ENCODE peak calls at places on chromosomes 5 and 9, in ten cellular contexts. Z, M, V, E, Q, L, I, Y, D and O are unnamed samples. For H3K4me1, the result is how much of the 10 kb centered on the place peaks cover.

GRCh38 chr9:5388026-5388806 is 48.5 kb upstream of the RLN1 start:
- DNase-seq in Q (no peak), I (no peak), Z (no peak), E (no peak), L (no peak), D (no peak), M (no peak), Y (no peak), V (no peak), O (no peak)

GRCh38 chr9:84953797-84954695 is 284.5 kb downstream of the NTRK2 start:
- DNase-seq in Y (peak), D (peak), L (peak), I (peak), Q (peak), E (peak), M (peak), Z (peak), V (no peak), O (peak)

GRCh38 chr5:151825445-151825844 is 53.7 kb downstream of the G3BP1 start:
- DNase-seq in Z (peak), Q (peak), D (peak), V (peak), L (peak), Y (peak), I (peak), E (no peak), M (peak), O (peak)

GRCh38 chr5:143932584-143932983 is 120.6 kb downstream of the HMHB1 start:
- DNase-seq in D (no peak), V (no peak), I (no peak), Z (no peak), M (no peak), Q (no peak), L (no peak), Y (no peak), E (no peak), O (no peak)

GRCh38 chr9:88803551-88804288 is 187.5 kb upstream of the S1PR3 start:
- DNase-seq in I (no peak), V (no peak), D (no peak), E (no peak), L (no peak), Y (peak), Z (no peak), M (no peak), Q (peak), O (no peak)

GRCh38 chr5:31908396-31908795 is 265.7 kb downstream of the GOLPH3 start:
- DNase-seq in Q (no peak), I (no peak), L (no peak), M (no peak), V (no peak), Y (no peak), E (no peak), Z (no peak), D (no peak), O (no peak)

GRCh38 chr5:135543151-135543818 is 7.5 kb upstream of the NEUROG1 start:
- DNase-seq in I (no peak), Z (no peak), L (no peak), Q (no peak), Y (no peak), D (no peak), E (peak), V (no peak), M (no peak), O (no peak)

GRCh38 chr5:146130440-146131045 is 25.2 kb upstream of the PLAC8L1 start:
- DNase-seq in E (no peak), D (no peak), Q (peak), Z (no peak), Y (no peak), M (no peak), L (peak), V (no peak), I (no peak), O (no peak)

GRCh38 chr5:127988149-127988755 is 95.3 kb upstream of the SLC12A2 start:
- DNase-seq in Q (peak), Z (no peak), M (no peak), L (peak), D (no peak), V (no peak), E (no peak), Y (no peak), I (no peak), O (no peak)

GRCh38 chr9:102521097-102521755 is 473.9 kb upstream of the CYLC2 start:
- DNase-seq in Y (no peak), L (no peak), Z (no peak), E (no peak), V (no peak), I (no peak), Q (no peak), D (no peak), M (no peak), O (no peak)

GRCh38 chr5:39171647-39172046 is 47.7 kb downstream of the FYB1 start:
- DNase-seq in Z (no peak), I (no peak), D (no peak), V (no peak), Y (no peak), Q (no peak), M (no peak), L (no peak), E (no peak), O (no peak)
- H3K4me1 ChIP-seq in Z (under half), I (under half), D (under half), V (under half), Y (under half), Q (under half), M (under half), L (under half), E (under half), O (under half)

GRCh38 chr9:128651798-128652197 is 4.8 kb downstream of the DYNC2I2 start:
- DNase-seq in I (no peak), Z (no peak), Y (no peak), D (no peak), E (no peak), M (no peak), Q (no peak), L (no peak), V (no peak), O (no peak)

GRCh38 chr9:128657344-128657704 is 677 bp upstream of the DYNC2I2 start:
- DNase-seq in V (no peak), Z (no peak), L (no peak), D (no peak), E (no peak), I (no peak), M (no peak), Q (no peak), Y (no peak), O (no peak)

GRCh38 chr9:128654481-128654880 is 2.2 kb downstream of the DYNC2I2 start:
- DNase-seq in D (no peak), Z (no peak), Y (no peak), V (no peak), Q (no peak), E (no peak), I (no peak), L (no peak), M (no peak), O (no peak)

GRCh38 chr9:128656416-128657343 is at the start of gene DYNC2I2:
- DNase-seq in E (peak), Y (peak), Q (peak), L (peak), Z (peak), M (peak), D (peak), I (peak), V (peak), O (peak)

GRCh38 chr9:128653941-128654340 is 2.7 kb downstream of the DYNC2I2 start:
- DNase-seq in M (no peak), Q (no peak), D (no peak), Y (no peak), V (no peak), L (no peak), I (no peak), Z (no peak), E (no peak), O (no peak)
- TF ChIP-seq POLR2AphosphoS5 in M (no peak), Q (no peak), D (no peak), Y (no peak), V (no peak), L (no peak), I (no peak), Z (no peak), E (no peak), O (no peak)

GRCh38 chr9:114174876-114175771 is 19.8 kb downstream of the COL27A1 start:
- DNase-seq in E (no peak), V (no peak), I (no peak), L (peak), Q (no peak), M (peak), D (no peak), Z (peak), Y (peak), O (no peak)
- TF ChIP-seq EP300 in E (no peak), V (no peak), I (no peak), L (peak), Q (no peak), M (no peak), D (no peak), Z (no peak), Y (no peak), O (no peak)

GRCh38 chr5:160837211-160837610 is 14.8 kb downstream of the ATP10B start:
- DNase-seq in L (no peak), V (no peak), M (no peak), I (no peak), Q (no peak), Z (no peak), D (no peak), E (no peak), Y (no peak), O (no peak)
- H3K4me1 ChIP-seq in L (under half), V (under half), M (under half), I (under half), Q (under half), Z (under half), D (under half), E (under half), Y (under half), O (under half)

GRCh38 chr5:158968160-158968559 is 131.6 kb downstream of the EBF1 start:
- DNase-seq in D (no peak), I (no peak), Y (no peak), M (no peak), Q (no peak), Z (no peak), E (no peak), V (no peak), L (no peak), O (no peak)
- TF ChIP-seq POLR2AphosphoS5 in D (no peak), I (no peak), Y (no peak), M (no peak), Q (no peak), Z (no peak), E (no peak), V (no peak), L (no peak), O (no peak)

DNA sequence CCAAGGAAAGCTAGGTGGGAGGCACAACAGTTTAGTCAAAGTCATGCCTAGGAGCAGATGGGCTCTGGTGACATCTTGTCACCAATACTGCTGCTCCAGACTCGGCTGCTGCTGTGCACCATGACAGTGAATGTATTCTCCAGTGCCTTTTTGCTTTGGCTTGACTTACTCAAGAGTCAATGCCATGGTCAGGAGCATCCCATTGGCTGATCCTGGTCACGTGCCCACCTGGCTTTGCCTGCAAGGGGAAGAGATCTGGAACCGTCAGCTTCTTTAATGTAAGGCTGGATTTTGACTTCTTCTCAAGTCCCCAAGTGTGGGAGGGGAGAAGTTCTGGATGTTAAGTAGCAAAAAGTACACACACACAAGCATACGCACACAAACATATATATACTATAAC is 19.9 kb upstream of the MUSK start:
- DNase-seq in Y (no peak), D (no peak), Q (peak), I (no peak), V (no peak), L (no peak), Z (no peak), M (no peak), E (no peak), O (no peak)
- TF ChIP-seq EP300 in Y (no peak), D (no peak), Q (no peak), I (no peak), V (no peak), L (no peak), Z (no peak), M (no peak), E (no peak), O (no peak)

GRCh38 chr5:38527475-38527874 is 29.0 kb downstream of the LIFR start:
- DNase-seq in Y (no peak), E (no peak), L (no peak), D (no peak), I (no peak), Q (no peak), Z (no peak), V (no peak), M (no peak), O (no peak)
- H3K4me1 ChIP-seq in Y (under half), E (under half), L (under half), D (under half), I (under half), Q (under half), Z (under half), V (under half), M (under half), O (under half)

GRCh38 chr5:72117281-72117680 is 10.0 kb downstream of the MAP1B start:
- DNase-seq in Y (no peak), Z (no peak), M (no peak), V (no peak), L (no peak), D (no peak), E (no peak), Q (no peak), I (no peak), O (no peak)

GRCh38 chr5:72115277-72115676 is 8.0 kb downstream of the MAP1B start:
- DNase-seq in V (no peak), L (no peak), E (no peak), Y (no peak), M (no peak), I (no peak), D (no peak), Z (no peak), Q (no peak), O (no peak)

GRCh38 chr5:72109625-72110024 is 2.4 kb downstream of the MAP1B start:
- DNase-seq in E (no peak), Z (no peak), Y (peak), I (no peak), M (no peak), D (no peak), Q (peak), L (no peak), V (no peak), O (no peak)

GRCh38 chr5:72110401-72111013 is 3.2 kb downstream of the MAP1B start:
- DNase-seq in M (no peak), I (no peak), L (no peak), E (no peak), Z (no peak), V (no peak), Q (peak), Y (peak), D (no peak), O (no peak)

DNA sequence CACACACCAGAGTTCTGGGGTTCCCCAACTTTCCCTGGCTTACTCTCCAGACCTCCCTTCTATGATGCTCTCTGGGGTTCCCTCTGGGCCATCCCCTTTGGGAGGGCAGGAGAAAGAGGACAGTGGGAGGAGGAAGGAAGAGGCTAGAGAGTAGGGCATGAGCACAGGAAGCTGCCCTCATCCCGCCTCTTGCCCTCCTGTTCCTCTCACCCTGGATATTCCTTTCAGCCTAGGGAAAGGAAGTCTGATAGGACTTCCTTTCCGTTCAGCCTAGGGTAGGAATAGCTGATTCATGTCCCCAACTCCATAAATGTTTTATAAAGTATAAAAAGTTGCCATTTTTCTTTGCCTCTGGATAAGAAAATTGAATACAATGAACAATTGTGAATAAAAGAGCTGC is 7.4 kb downstream of the MAP1B start:
- DNase-seq in I (no peak), Y (no peak), Q (no peak), D (no peak), Z (no peak), M (no peak), E (no peak), V (no peak), L (no peak), O (no peak)
- TF ChIP-seq POLR2AphosphoS5 in I (no peak), Y (no peak), Q (no peak), D (no peak), Z (no peak), M (no peak), E (no peak), V (no peak), L (no peak), O (no peak)